ENCODE peak calls at places on chromosome 16, in seven cellular contexts. V is astrocyte of the cerebellum; E is stromal cell of bone marrow; X is anterior cingulate cortex; K is stimulated activated effector memory CD8-positive, alpha-beta T cell treated with anti-CD3 and anti-CD28 coated beads, Interleukin-12 subunit alpha, Interleukin-12 subunit beta, amount 100 ng/mL, for 72 hours; W is AG10803; H is AG08395. U is an unnamed sample.

GRCh38 chr16:81369888-81370504 is 55.2 kb downstream of the GAN start:
- DNase-seq in H (no peak), E (no peak), K (no peak), X (no peak), V (no peak), W (no peak), U (no peak)

GRCh38 chr16:66084306-66084705 is 282.2 kb upstream of the CDH5 start:
- DNase-seq in X (no peak), V (no peak), W (peak; percentile 67), E (no peak), H (no peak), K (no peak), U (no peak)

GRCh38 chr16:84881702-84882521 is 62.1 kb downstream of the CRISPLD2 start:
- DNase-seq in X (no peak), V (peak; percentile 57), W (peak; percentile 91), H (peak; percentile 96), E (peak; percentile 95), K (no peak), U (no peak)

GRCh38 chr16:4679854-4680636 is 13.3 kb upstream of the NUDT16L1 start:
- DNase-seq in W (no peak), V (no peak), E (peak; percentile 49), K (no peak), H (no peak), X (peak; percentile 25), U (no peak)

GRCh38 chr16:16096161-16096857 is 127.0 kb downstream of the ABCC6 start:
- DNase-seq in H (peak; percentile 31), X (no peak), V (no peak), W (peak; percentile 75), K (no peak), E (peak; percentile 25), U (no peak)

GRCh38 chr16:50253511-50253903 is 12.8 kb upstream of the ADCY7 start:
- DNase-seq in K (no peak), X (no peak), H (no peak), W (no peak), E (no peak), V (no peak), U (no peak)

GRCh38 chr16:67537270-67537635 is 8.6 kb downstream of the RIPOR1 start:
- DNase-seq in H (peak; percentile 84), W (peak; percentile 35), K (peak; percentile 41), V (no peak), X (no peak), E (no peak), U (no peak)

GRCh38 chr16:4147236-4147635 is 31.0 kb upstream of the ADCY9 start:
- DNase-seq in E (no peak), K (no peak), H (no peak), W (no peak), V (no peak), X (no peak), U (no peak)

GRCh38 chr16:2046889-2047329 is 725 bp downstream of the NTHL1 start:
- DNase-seq in X (no peak), H (no peak), E (no peak), W (no peak), V (no peak), K (no peak), U (no peak)

U was measured in D721Med.